ENCODE peak calls at places on chromosomes 4 and X, in four cellular contexts. O is head of caudate nucleus, Z is NCI-H1436, F is Karpas-422. G is an unnamed sample.

GRCh38 chr4:74283614-74284013 is 24.7 kb upstream of the EPGN start:
- DNase-seq in O (no peak), Z (no peak), F (no peak), G (no peak)

GRCh38 chr4:67928547-67928946 is 34.7 kb downstream of the TMPRSS11A start:
- DNase-seq in O (no peak), Z (no peak), F (no peak), G (no peak)

GRCh38 chr4:139559692-139560091 is 3.7 kb upstream of the SETD7 start:
- DNase-seq in O (no peak), Z (no peak), F (no peak), G (no peak)

GRCh38 chrX:45774961-45775360 is 574.3 kb upstream of the DIPK2B start:
- DNase-seq in O (no peak), Z (no peak), F (no peak), G (no peak)

GRCh38 chr4:100261346-100261745 is 71.1 kb upstream of the DDIT4L start:
- DNase-seq in O (no peak), Z (no peak), F (no peak), G (no peak)

GRCh38 chrX:118968031-118968430 is 6.4 kb upstream of the LONRF3 start:
- DNase-seq in O (no peak), Z (no peak), F (no peak), G (no peak)

GRCh38 chr4:87112063-87112462 is 108.4 kb downstream of the KLHL8 start:
- DNase-seq in O (no peak), Z (no peak), F (no peak), G (no peak)

GRCh38 chrX:134000260-134001245 is 15.2 kb upstream of the GPC3 start:
- DNase-seq in O (no peak), Z (no peak), F (no peak), G (no peak)

GRCh38 chr4:55001538-55001937 is 123.9 kb downstream of the KDR start:
- DNase-seq in O (no peak), Z (no peak), F (no peak), G (no peak)

GRCh38 chr4:71217688-71218087 is 121.1 kb upstream of the SLC4A4 start:
- DNase-seq in O (no peak), Z (no peak), F (no peak), G (no peak)

GRCh38 chrX:39133971-39134370 is 332.7 kb downstream of the MID1IP1 start:
- DNase-seq in O (no peak), Z (peak), F (peak), G (no peak)

GRCh38 chrX:100695991-100696390 is 35.9 kb downstream of the SYTL4 start:
- DNase-seq in O (no peak), Z (no peak), F (no peak), G (no peak)

GRCh38 chrX:47745386-47745785 is 86.4 kb upstream of the UXT start:
- DNase-seq in O (no peak), Z (no peak), F (no peak), G (no peak)

GRCh38 chr4:57233391-57233790 is 123.2 kb upstream of the IGFBP7 start:
- DNase-seq in O (no peak), Z (no peak), F (no peak), G (no peak)

GRCh38 chr4:114012749-114013148 is 33.3 kb upstream of the ARSJ start:
- DNase-seq in O (no peak), Z (no peak), F (no peak), G (no peak)

GRCh38 chr4:86855572-86855971 is 6.4 kb upstream of the SLC10A6 start:
- DNase-seq in O (no peak), Z (no peak), F (no peak), G (no peak)

GRCh38 chr4:40307627-40308497 is 27.3 kb upstream of the CHRNA9 start:
- DNase-seq in O (no peak), Z (no peak), F (peak), G (peak)

GRCh38 chrX:115499112-115499805 is 61.7 kb upstream of the PLS3 start:
- DNase-seq in O (no peak), Z (no peak), F (no peak), G (no peak)

GRCh38 chr4:24244663-24245519 is 339.5 kb downstream of the DHX15 start:
- DNase-seq in O (no peak), Z (no peak), F (no peak), G (no peak)

GRCh38 chrX:148905376-148905775 is 405.0 kb downstream of the AFF2 start:
- DNase-seq in O (no peak), Z (no peak), F (no peak), G (no peak)

GRCh38 chrX:154353172-154353843 is 21.1 kb downstream of the FLNA start:
- DNase-seq in O (no peak), Z (no peak), F (no peak), G (no peak)

G was measured in T follicular helper cell.